ENCODE peak calls at places on chromosome 5, in six cellular contexts. A, K, C, Q, D and F are unnamed samples.

GRCh38 chr5:21573915-21574314 is 1279.2 kb downstream of the CDH12 start:
- DNase-seq in K (no peak), C (no peak), Q (no peak), D (no peak), A (no peak), F (no peak)

GRCh38 chr5:173243808-173244305 is 8.9 kb upstream of the NKX2-5 start:
- DNase-seq in Q (no peak), K (no peak), D (no peak), A (peak; percentile 80), C (no peak), F (no peak)

GRCh38 chr5:178074266-178074952 is 38.9 kb upstream of the N4BP3 start:
- DNase-seq in K (no peak), Q (no peak), D (no peak), C (no peak), A (no peak), F (no peak)

GRCh38 chr5:157710887-157711286 is 20.3 kb upstream of the THG1L start:
- DNase-seq in D (peak; percentile 61), K (peak; percentile 22), C (no peak), Q (no peak), A (no peak), F (peak; percentile 9)

GRCh38 chr5:66337827-66338226 is 193.7 kb downstream of the SREK1 start:
- DNase-seq in Q (no peak), A (no peak), C (no peak), K (no peak), D (no peak), F (no peak)

GRCh38 chr5:54311178-54311811 is 922 bp upstream of the ARL15 start:
- DNase-seq in D (no peak), K (peak; percentile 68), Q (no peak), A (peak; percentile 24), C (no peak), F (no peak)

GRCh38 chr5:116652196-116652729 is 77.6 kb upstream of the SEMA6A start:
- DNase-seq in Q (peak; percentile 87), C (no peak), D (no peak), A (peak; percentile 39), K (peak; percentile 59), F (peak; percentile 64)

GRCh38 chr5:178435321-178436238 is 154.6 kb downstream of the COL23A1 start:
- DNase-seq in K (no peak), Q (peak; percentile 34), A (peak; percentile 33), D (no peak), C (no peak), F (no peak)

GRCh38 chr5:1107167-1108007 is 4.5 kb downstream of the SLC12A7 start:
- DNase-seq in A (peak; percentile 91), C (no peak), Q (no peak), D (no peak), K (no peak), F (no peak)

GRCh38 chr5:127549551-127549950 is 32.1 kb downstream of the PRRC1 start:
- DNase-seq in C (no peak), A (no peak), K (peak; percentile 25), D (no peak), Q (no peak), F (no peak)

GRCh38 chr5:151130922-151131891 is 26.4 kb downstream of the ANXA6 start:
- DNase-seq in C (no peak), D (no peak), K (no peak), A (no peak), Q (no peak), F (no peak)

GRCh38 chr5:2856206-2856605 is 104.7 kb upstream of the IRX2 start:
- DNase-seq in C (no peak), A (no peak), D (no peak), Q (no peak), K (no peak), F (no peak)

GRCh38 chr5:92559743-92560142 is 1021.3 kb downstream of the NR2F1-AS1 start:
- DNase-seq in D (no peak), C (no peak), A (no peak), K (peak; percentile 61), Q (no peak), F (peak; percentile 35)

GRCh38 chr5:170306381-170306790 is 8.8 kb upstream of the LCP2 start:
- DNase-seq in A (no peak), C (no peak), Q (no peak), K (peak; percentile 5), D (peak; percentile 16), F (no peak)

GRCh38 chr5:17429353-17429752 is 68.7 kb upstream of the TAF11L2 start:
- DNase-seq in D (no peak), Q (no peak), C (no peak), K (no peak), A (no peak), F (no peak)
- H3K4me3 ChIP-seq in D (no peak overlapping the region), Q (no peak overlapping the region), C (no peak overlapping the region), K (no peak overlapping the region), A (no peak overlapping the region), F (no peak overlapping the region)

DNA sequence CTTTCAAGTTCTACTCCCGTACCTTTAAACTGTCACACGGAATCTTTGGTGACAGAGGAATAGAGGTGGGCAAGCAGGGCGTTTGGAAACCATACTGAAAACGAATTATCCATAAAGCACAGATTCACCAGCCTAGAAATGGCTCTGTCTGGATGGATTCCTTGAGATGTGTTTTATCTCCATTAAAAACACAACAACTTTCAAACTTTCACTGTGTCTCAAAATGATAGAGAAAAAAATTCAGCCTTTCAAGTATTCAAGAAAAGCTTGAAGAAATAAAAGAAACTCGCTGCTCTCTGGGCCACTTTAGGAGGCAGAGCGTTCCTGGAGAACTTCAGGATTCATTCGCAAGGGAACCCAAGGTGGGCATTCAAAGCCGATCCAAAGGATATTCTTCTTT is 589 bp upstream of the THBS4 start:
- DNase-seq in A (no peak), Q (no peak), C (no peak), D (no peak), K (peak; percentile 15), F (no peak)
- H3K4me3 ChIP-seq in A (peak overlapping the region; percentile 62), Q (no peak overlapping the region), C (no peak overlapping the region), D (no peak overlapping the region), K (no peak overlapping the region), F (no peak overlapping the region)

DNA sequence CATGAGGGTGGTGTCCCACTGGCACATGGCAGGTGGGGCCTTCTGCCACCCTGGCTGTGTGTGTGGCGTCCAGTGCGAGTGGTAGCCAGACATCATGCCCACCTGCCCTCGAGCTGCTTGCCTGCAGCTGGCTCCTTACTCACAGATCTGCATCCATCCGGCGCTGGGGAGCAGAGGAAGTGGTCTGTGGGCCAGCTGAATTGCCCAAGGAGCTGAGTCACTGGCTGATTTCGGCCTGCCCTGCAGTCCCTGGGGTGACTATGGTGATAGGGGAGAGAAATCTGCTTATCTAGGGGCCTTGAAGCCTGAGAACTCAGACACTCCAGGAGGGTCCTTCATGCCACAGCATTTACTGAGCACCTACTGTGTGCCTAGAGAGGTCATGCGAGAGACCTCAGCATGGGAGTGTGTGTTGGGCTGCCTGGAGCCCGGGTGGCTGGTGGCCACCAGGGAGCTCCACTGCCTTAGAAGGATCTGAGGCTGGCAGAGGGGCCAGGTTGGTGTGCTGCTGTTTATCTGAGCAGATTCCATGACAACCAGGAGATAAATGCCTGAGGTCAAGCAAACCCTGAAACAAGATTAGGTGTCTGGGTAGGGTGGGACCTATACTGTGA is 57.1 kb downstream of the SLC22A5 start:
- DNase-seq in K (peak; percentile 97), C (peak; percentile 87), Q (peak; percentile 97), D (peak; percentile 72), A (peak; percentile 85), F (peak; percentile 89)
- H3K4me3 ChIP-seq in K (no peak overlapping the region), C (peak overlapping the region; percentile 37), Q (no peak overlapping the region), D (no peak overlapping the region), A (no peak overlapping the region), F (no peak overlapping the region)

GRCh38 chr5:146337264-146337904 is 1.3 kb upstream of the POU4F3 start:
- DNase-seq in K (no peak), Q (no peak), A (peak; percentile 66), C (no peak), D (no peak), F (no peak)

GRCh38 chr5:146338774-146339714 is at the start of gene POU4F3:
- DNase-seq in A (peak; percentile 91), Q (no peak), C (no peak), D (no peak), K (no peak), F (no peak)

GRCh38 chr5:146339715-146340259 is 1.1 kb downstream of the POU4F3 start:
- DNase-seq in K (no peak), A (peak; percentile 57), C (no peak), D (no peak), Q (no peak), F (no peak)

GRCh38 chr5:146336197-146336596 is 2.4 kb upstream of the POU4F3 start:
- DNase-seq in C (no peak), D (no peak), K (no peak), Q (no peak), A (no peak), F (no peak)

GRCh38 chr5:146337928-146338327 is 711 bp upstream of the POU4F3 start:
- DNase-seq in C (no peak), D (no peak), Q (no peak), A (no peak), K (no peak), F (no peak)
- H3K4me3 ChIP-seq in C (no peak overlapping the region), D (no peak overlapping the region), Q (no peak overlapping the region), A (peak overlapping the region; percentile 40), K (no peak overlapping the region), F (no peak overlapping the region)

DNA sequence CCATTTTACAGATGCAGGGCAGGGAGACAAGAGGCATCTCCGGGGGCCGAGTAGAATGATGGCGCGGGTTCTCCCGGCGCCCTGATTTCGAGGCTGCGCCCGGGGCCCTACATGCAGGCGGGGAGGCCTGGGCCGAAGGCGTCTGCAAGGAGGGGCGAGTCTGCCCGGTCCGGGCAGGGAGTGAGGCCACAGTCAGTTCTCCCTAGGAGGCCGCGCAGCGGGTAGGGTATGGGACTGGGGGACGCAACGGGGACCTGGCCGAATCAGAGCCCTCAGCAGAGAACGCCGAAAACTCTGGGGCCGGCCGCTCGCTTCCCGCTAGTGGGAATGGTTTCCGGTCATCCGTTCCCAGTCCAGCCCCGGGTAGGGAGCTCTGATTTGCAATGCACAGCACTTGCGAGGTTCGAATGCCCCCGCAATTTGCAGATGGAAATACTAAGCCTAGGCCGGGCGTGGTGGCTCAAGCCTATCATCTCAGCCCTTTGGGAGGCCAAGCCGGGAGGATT is 6.4 kb downstream of the TLX3 start:
- DNase-seq in D (no peak), K (no peak), Q (peak; percentile 47), A (peak; percentile 79), C (no peak), F (no peak)
- H3K4me3 ChIP-seq in D (no peak overlapping the region), K (no peak overlapping the region), Q (no peak overlapping the region), A (peak overlapping the region; percentile 11), C (no peak overlapping the region), F (no peak overlapping the region)